ENCODE peak calls at places on chromosome 21, in six cellular contexts. L is uterus; M is CD8-positive, alpha-beta T cell; I is transverse colon; R is IMR-90; O is neural progenitor cell. H is an unnamed sample.

GRCh38 chr21:31480228-31480627 is 136.2 kb upstream of the TIAM1 start:
- DNase-seq in R (no peak), M (no peak), L (no peak), O (no peak), I (no peak), H (no peak)

GRCh38 chr21:25970254-25970930 is 200.2 kb downstream of the APP start:
- DNase-seq in M (no peak), I (no peak), O (no peak), R (no peak), L (no peak), H (no peak)

GRCh38 chr21:42763578-42764442 is 110.4 kb downstream of the PDE9A start:
- DNase-seq in L (no peak), I (no peak), R (no peak), O (no peak), M (no peak), H (peak; percentile 78)

GRCh38 chr21:16578912-16579311 is 849.1 kb downstream of the USP25 start:
- DNase-seq in O (no peak), I (no peak), M (no peak), L (no peak), R (no peak), H (no peak)

GRCh38 chr21:35424122-35424521 is 375.0 kb upstream of the RUNX1 start:
- DNase-seq in R (no peak), I (no peak), L (no peak), M (no peak), O (no peak), H (no peak)

GRCh38 chr21:23812485-23812884 is 1794.8 kb downstream of the MRPL39 start:
- DNase-seq in O (no peak), I (no peak), R (no peak), L (no peak), M (no peak), H (no peak)

GRCh38 chr21:41610042-41610839 is 102.3 kb upstream of the TMPRSS2 start:
- DNase-seq in R (peak; percentile 64), I (peak; percentile 74), L (no peak), M (no peak), O (peak; percentile 82), H (peak; percentile 81)

GRCh38 chr21:32306021-32306780 is 7.5 kb downstream of the MRAP start:
- DNase-seq in O (peak; percentile 91), M (no peak), R (no peak), I (no peak), L (no peak), H (no peak)

GRCh38 chr21:16194851-16195251 is 465.1 kb downstream of the USP25 start:
- DNase-seq in M (no peak), I (no peak), R (peak; percentile 17), L (no peak), O (peak; percentile 3), H (no peak)

GRCh38 chr21:31386006-31386405 is 41.9 kb upstream of the TIAM1 start:
- DNase-seq in M (no peak), O (no peak), R (no peak), L (no peak), I (no peak), H (no peak)

GRCh38 chr21:42777757-42778344 is 101.5 kb downstream of the WDR4 start:
- DNase-seq in M (no peak), I (no peak), R (no peak), O (peak; percentile 39), L (no peak), H (no peak)

GRCh38 chr21:25961042-25961441 is 209.5 kb downstream of the APP start:
- DNase-seq in L (no peak), M (no peak), I (no peak), O (peak; percentile 38), R (no peak), H (no peak)

GRCh38 chr21:39386899-39387298 is 38.0 kb upstream of the HMGN1 start:
- DNase-seq in I (no peak), R (no peak), O (no peak), L (no peak), M (no peak), H (no peak)

GRCh38 chr21:41947596-41948403 is 6.0 kb downstream of the C2CD2 start:
- DNase-seq in M (no peak), L (no peak), I (no peak), R (peak; percentile 43), O (no peak), H (no peak)

GRCh38 chr21:31172328-31172727 is 134.1 kb upstream of the KRTAP19-8 start:
- DNase-seq in O (peak; percentile 39), L (no peak), I (no peak), R (no peak), M (no peak), H (no peak)

GRCh38 chr21:26939532-26940181 is 27.2 kb downstream of the ADAMTS5 start:
- DNase-seq in M (no peak), I (no peak), O (no peak), R (peak; percentile 65), L (no peak), H (no peak)

GRCh38 chr21:35990609-35991008 is 69.7 kb downstream of the SETD4 start:
- DNase-seq in O (no peak), L (no peak), R (no peak), I (no peak), M (no peak), H (no peak)

GRCh38 chr21:16563795-16564194 is 834.0 kb downstream of the USP25 start:
- DNase-seq in L (no peak), R (no peak), I (no peak), O (peak; percentile 72), M (no peak), H (no peak)

GRCh38 chr21:31874817-31875216 is 2.0 kb downstream of the HUNK start:
- DNase-seq in R (no peak), O (peak; percentile 56), M (no peak), I (peak; percentile 26), L (peak; percentile 19), H (no peak)

GRCh38 chr21:31410763-31411278 is 66.8 kb upstream of the TIAM1 start:
- DNase-seq in I (no peak), O (no peak), M (peak; percentile 17), L (no peak), R (no peak), H (no peak)

GRCh38 chr21:43346551-43346950 is 80.4 kb downstream of the SIK1 start:
- DNase-seq in L (no peak), R (no peak), O (no peak), M (no peak), I (no peak), H (no peak)

GRCh38 chr21:43362928-43363314 is 64.0 kb downstream of the SIK1 start:
- DNase-seq in I (peak; percentile 59), M (no peak), R (no peak), O (no peak), L (no peak), H (no peak)

GRCh38 chr21:40678681-40679284 is 168.2 kb downstream of the DSCAM start:
- DNase-seq in R (no peak), I (no peak), L (no peak), O (no peak), M (no peak), H (no peak)

GRCh38 chr21:33396966-33397365 is 6.2 kb upstream of the IFNGR2 start:
- DNase-seq in I (no peak), M (no peak), R (peak; percentile 82), L (no peak), O (no peak), H (no peak)

GRCh38 chr21:42120056-42120903 is 49.2 kb downstream of the UMODL1 start:
- DNase-seq in M (no peak), L (no peak), R (no peak), O (no peak), I (peak; percentile 47), H (no peak)

DNA sequence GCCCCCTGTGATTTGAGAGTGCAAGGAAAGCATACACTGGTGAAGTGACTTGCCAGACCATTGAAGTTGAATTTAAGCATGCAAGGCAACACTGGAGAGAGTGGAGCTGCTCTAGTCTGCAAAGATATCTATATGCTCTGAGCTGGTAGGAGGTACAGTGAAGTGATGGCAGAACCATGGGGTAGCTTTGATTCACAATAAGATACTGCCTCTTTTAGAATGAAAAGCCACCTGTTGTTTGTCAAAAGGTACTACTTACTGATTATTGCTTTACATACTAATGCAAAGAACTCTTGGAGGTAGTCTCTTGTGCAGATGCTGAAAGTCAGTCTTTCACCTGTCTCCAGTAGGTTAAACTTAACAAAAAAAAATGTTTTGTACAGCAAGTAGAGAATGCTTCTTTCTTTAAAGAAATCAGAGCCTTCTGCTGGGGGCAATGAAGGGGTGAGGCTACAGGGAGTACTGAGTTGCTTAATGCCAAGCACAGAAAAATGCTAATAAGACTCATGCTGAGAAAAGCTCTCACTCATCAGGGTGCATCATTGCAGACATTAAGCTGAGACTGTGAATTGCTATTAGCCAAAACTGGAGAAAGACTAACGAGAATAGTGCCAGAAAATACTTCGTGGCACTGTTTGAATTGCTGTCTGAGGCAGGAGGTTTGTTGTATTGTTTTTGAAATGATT is 1150.5 kb upstream of the TMPRSS15 start:
- DNase-seq in L (no peak), I (no peak), O (peak; percentile 57), M (no peak), R (no peak), H (no peak)
- H3K4me3 ChIP-seq in L (no peak overlapping the region), I (no peak overlapping the region), O (peak overlapping the region; percentile 25), M (no peak overlapping the region), R (no peak overlapping the region), H (no peak overlapping the region)

GRCh38 chr21:28949318-28949717 is 43.4 kb downstream of the LTN1 start:
- DNase-seq in O (no peak), L (no peak), R (no peak), M (no peak), I (no peak), H (no peak)

GRCh38 chr21:28952686-28953085 is 40.0 kb downstream of the LTN1 start:
- DNase-seq in R (peak; percentile 24), M (no peak), I (no peak), L (no peak), O (no peak), H (no peak)

GRCh38 chr21:28953247-28953646 is 39.4 kb downstream of the LTN1 start:
- DNase-seq in I (no peak), L (no peak), O (no peak), M (no peak), R (no peak), H (no peak)
- H3K36me3 ChIP-seq in I (no peaks in the 10 kb centered on the region), L (no peaks in the 10 kb centered on the region), O (peaks cover 3% of the 10 kb centered on the region), M (peaks cover 15% of the 10 kb centered on the region), R (peaks cover 20% of the 10 kb centered on the region), H (peaks cover 94% of the 10 kb centered on the region)

DNA sequence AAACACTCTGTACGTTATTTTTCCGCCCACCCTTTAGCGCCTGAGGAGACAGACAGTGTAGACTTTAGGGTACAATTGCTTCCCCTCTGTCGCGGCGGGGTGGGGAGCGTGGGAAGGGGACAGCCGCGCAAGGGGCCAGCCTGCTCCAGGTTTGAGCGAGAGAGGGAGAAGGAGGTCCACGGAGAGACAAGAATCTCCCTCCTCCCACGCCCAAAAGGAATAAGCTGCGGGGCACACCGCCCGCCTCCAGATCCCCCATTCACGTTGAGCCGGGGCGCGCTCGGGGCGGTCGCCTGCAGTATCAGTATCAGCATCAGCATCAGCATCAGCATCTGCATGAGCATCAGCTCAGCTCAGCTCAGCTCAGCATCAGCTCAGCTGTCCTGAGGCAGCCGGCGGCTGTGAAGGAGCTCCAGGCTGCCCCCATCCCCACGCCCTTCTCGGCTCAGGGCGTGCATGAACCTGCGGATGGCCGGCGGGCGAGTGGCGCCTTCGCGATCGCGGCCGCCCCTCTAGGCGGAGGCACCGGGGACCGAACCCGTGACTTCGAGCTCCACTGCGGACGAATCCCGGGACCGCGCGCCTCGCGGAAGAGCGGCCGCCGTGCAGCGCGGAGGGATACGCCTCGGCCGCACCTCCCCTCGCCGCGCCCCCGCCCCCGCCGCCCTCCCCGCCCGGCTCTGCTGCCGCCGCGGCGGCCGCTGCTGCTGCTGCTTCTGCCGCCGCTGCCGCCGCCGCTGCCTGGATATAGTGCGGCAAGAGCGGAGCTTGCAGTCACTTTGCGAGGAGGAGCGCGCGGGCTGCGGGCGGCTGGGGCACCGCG is at the start of gene NCAM2:
- DNase-seq in I (peak; percentile 64), O (peak; percentile 95), M (peak; percentile 32), L (peak; percentile 46), R (peak; percentile 76), H (peak; percentile 88)
- H3K4me3 ChIP-seq in I (peak within 1 kb of the TSS; percentile 37), O (peak within 1 kb of the TSS; percentile 88), M (peak within 1 kb of the TSS; percentile 57), L (peak within 1 kb of the TSS; percentile 46), R (peak within 1 kb of the TSS; percentile 85), H (peak within 1 kb of the TSS; percentile 59)

GRCh38 chr21:45450741-45451740 is 46.1 kb downstream of the COL18A1 start:
- DNase-seq in I (no peak), O (no peak), L (no peak), R (no peak), M (no peak), H (no peak)
- H3K36me3 ChIP-seq in I (no peaks in the 10 kb centered on the region), O (no peaks in the 10 kb centered on the region), L (no peaks in the 10 kb centered on the region), R (peaks cover 11% of the 10 kb centered on the region), M (no peaks in the 10 kb centered on the region), H (no peaks in the 10 kb centered on the region)

H was measured in upper lobe of right lung.